ENCODE peak calls at places on chromosome 1, in five cellular contexts. N, D, Z, Y and O are unnamed samples.

GRCh38 chr1:65948609-65949229 is 156.0 kb downstream of the PDE4B start:
- DNase-seq in Z (peak), Y (no peak), D (no peak), N (no peak), O (no peak)

GRCh38 chr1:229842302-229843255 is 216.5 kb downstream of the URB2 start:
- DNase-seq in N (no peak), Z (peak), Y (no peak), D (no peak), O (no peak)

GRCh38 chr1:108817016-108817415 is 39.9 kb downstream of the AKNAD1 start:
- DNase-seq in N (no peak), Y (peak), D (no peak), Z (peak), O (peak)

GRCh38 chr1:26996024-26996423 is 2.5 kb downstream of the TRNP1 start:
- DNase-seq in D (no peak), Y (no peak), N (no peak), Z (peak), O (no peak)

GRCh38 chr1:89962742-89963075 is 32.2 kb upstream of the ZNF326 start:
- DNase-seq in D (no peak), Z (peak), N (no peak), Y (no peak), O (no peak)

GRCh38 chr1:238861342-238861741 is 525.0 kb upstream of the CHRM3 start:
- DNase-seq in Z (no peak), N (no peak), Y (no peak), D (no peak), O (no peak)

GRCh38 chr1:28002600-28002999 is 42.8 kb downstream of the XKR8 start:
- DNase-seq in D (no peak), Z (no peak), Y (no peak), N (no peak), O (no peak)

GRCh38 chr1:74726063-74726462 is 6.8 kb downstream of the CRYZ start:
- DNase-seq in Y (no peak), Z (no peak), D (no peak), N (no peak), O (no peak)

GRCh38 chr1:161864577-161864976 is 98.5 kb downstream of the ATF6 start:
- DNase-seq in D (no peak), Y (no peak), N (peak), Z (peak), O (no peak)

GRCh38 chr1:198888379-198888778 is 249.5 kb downstream of the PTPRC start:
- DNase-seq in Y (no peak), D (no peak), N (no peak), Z (no peak), O (peak)

GRCh38 chr1:241022366-241022765 is 334.6 kb downstream of the RGS7 start:
- DNase-seq in Z (peak), N (no peak), Y (no peak), D (no peak), O (no peak)

GRCh38 chr1:230495891-230496385 is 69.8 kb upstream of the PGBD5 start:
- DNase-seq in Z (no peak), Y (peak), N (no peak), D (no peak), O (no peak)

GRCh38 chr1:151710187-151710586 is 6.4 kb downstream of the CELF3 start:
- DNase-seq in Y (peak), N (no peak), Z (peak), D (peak), O (peak)

GRCh38 chr1:150516616-150517015 is 1.1 kb downstream of the FALEC start:
- DNase-seq in Y (no peak), Z (peak), N (peak), D (no peak), O (peak)

GRCh38 chr1:34985063-34985770 is at the start of gene TMEM35B:
- DNase-seq in N (peak), Z (peak), Y (peak), D (peak), O (peak)

GRCh38 chr1:112618721-112619517 is at the start of gene ST7L:
- DNase-seq in Y (peak), N (peak), Z (peak), D (peak), O (peak)

GRCh38 chr1:20896824-20897223 is 109.7 kb upstream of the HP1BP3 start:
- DNase-seq in N (peak), D (no peak), Y (no peak), Z (peak), O (peak)

GRCh38 chr1:101022294-101022693 is 3.3 kb downstream of the DPH5 start:
- DNase-seq in N (no peak), Z (peak), Y (no peak), D (no peak), O (peak)